ENCODE peak calls at places on chromosomes 11 and 22, in six cellular contexts. H, W, V, N, T and D are unnamed samples.
A peak's percentile ranks its signal among the peaks of the same experiment; 100 is the strongest.

GRCh38 chr11:80515097-80515496 is 1074.3 kb upstream of the TENM4 start:
- DNase-seq in T (no peak), V (no peak), N (no peak), W (no peak), H (no peak), D (no peak)

GRCh38 chr11:127205688-127206217 is 205.2 kb upstream of the KIRREL3 start:
- DNase-seq in V (no peak), N (no peak), T (no peak), W (no peak), H (no peak), D (no peak)

GRCh38 chr22:48566741-48567140 is 1260.9 kb downstream of the BRD1 start:
- DNase-seq in W (no peak), H (no peak), V (no peak), T (no peak), N (no peak), D (no peak)

GRCh38 chr11:8081591-8082021 is 595 bp downstream of the TUB start:
- DNase-seq in H (peak; percentile 47), T (no peak), V (no peak), W (no peak), N (peak; percentile 50), D (no peak)

GRCh38 chr22:33539902-33540751 is 380.1 kb downstream of the LARGE1 start:
- DNase-seq in T (no peak), N (peak; percentile 60), V (no peak), W (peak; percentile 80), H (no peak), D (peak; percentile 9)

GRCh38 chr11:119168471-119169271 is at the start of gene NLRX1:
- DNase-seq in T (peak; percentile 79), W (peak; percentile 93), V (peak; percentile 94), N (peak; percentile 80), H (peak; percentile 84), D (peak; percentile 65)

GRCh38 chr11:68584991-68585524 is 99.3 kb upstream of the GAL start:
- DNase-seq in H (no peak), V (no peak), T (no peak), W (no peak), N (no peak), D (no peak)

GRCh38 chr11:133821776-133822175 is 23.5 kb downstream of the SPATA19 start:
- DNase-seq in W (peak; percentile 64), N (no peak), V (peak; percentile 93), T (peak; percentile 87), H (peak; percentile 78), D (no peak)

GRCh38 chr11:76236092-76237026 is 30.1 kb upstream of the WNT11 start:
- DNase-seq in W (no peak), H (peak; percentile 78), V (peak; percentile 90), N (no peak), T (peak; percentile 81), D (peak; percentile 28)

GRCh38 chr11:95697614-95698408 is 91.8 kb downstream of the FAM76B start:
- DNase-seq in V (no peak), W (no peak), N (no peak), T (no peak), H (no peak), D (no peak)

GRCh38 chr22:25131198-25131887 is 68.3 kb upstream of the CRYBB3 start:
- DNase-seq in H (no peak), N (no peak), W (no peak), T (no peak), V (no peak), D (no peak)

GRCh38 chr11:15688351-15688792 is 573.6 kb downstream of the INSC start:
- DNase-seq in H (no peak), V (no peak), T (no peak), N (no peak), W (no peak), D (no peak)

GRCh38 chr11:61281581-61282250 is 13.4 kb downstream of the VWCE start:
- DNase-seq in V (peak; percentile 97), W (peak; percentile 58), H (no peak), N (peak; percentile 49), T (peak; percentile 79), D (no peak)

GRCh38 chr11:122509899-122510298 is 145.6 kb upstream of the UBASH3B start:
- DNase-seq in T (no peak), W (no peak), H (no peak), N (no peak), V (no peak), D (no peak)

GRCh38 chr11:77044886-77045285 is 10.7 kb downstream of the B3GNT6 start:
- DNase-seq in H (no peak), W (no peak), N (no peak), T (no peak), V (no peak), D (no peak)

GRCh38 chr22:42719656-42720262 is 911 bp downstream of the A4GALT start:
- DNase-seq in V (peak; percentile 77), T (no peak), W (no peak), N (peak; percentile 30), H (no peak), D (no peak)

GRCh38 chr11:96607890-96608558 is 218.2 kb downstream of the JRKL start:
- DNase-seq in N (no peak), V (peak; percentile 55), H (no peak), W (no peak), T (no peak), D (no peak)

GRCh38 chr11:1077417-1078119 is 2.9 kb downstream of the MUC2 start:
- DNase-seq in N (peak; percentile 11), V (no peak), H (peak; percentile 22), T (no peak), W (no peak), D (no peak)

GRCh38 chr22:44158766-44159165 is 22.0 kb upstream of the PARVG start:
- DNase-seq in N (no peak), H (no peak), V (no peak), W (no peak), T (no peak), D (no peak)

GRCh38 chr11:69343401-69344321 is 49.7 kb downstream of the MYEOV start:
- DNase-seq in W (peak; percentile 11), V (peak; percentile 30), T (no peak), H (no peak), N (no peak), D (no peak)

GRCh38 chr22:44383652-44384562 is 71.2 kb upstream of the SHISAL1 start:
- DNase-seq in H (no peak), T (no peak), N (no peak), W (no peak), V (peak; percentile 38), D (no peak)

GRCh38 chr22:20430641-20431519 is 6.7 kb downstream of the SCARF2 start:
- DNase-seq in H (peak; percentile 51), N (no peak), W (no peak), V (peak; percentile 87), T (peak; percentile 80), D (no peak)

GRCh38 chr11:122038543-122038942 is 77.5 kb downstream of the BLID start:
- DNase-seq in N (no peak), V (no peak), H (no peak), T (peak; percentile 34), W (no peak), D (no peak)

GRCh38 chr11:35787626-35788025 is 125.1 kb downstream of the TRIM44 start:
- DNase-seq in V (no peak), N (no peak), T (no peak), H (no peak), W (no peak), D (no peak)

GRCh38 chr11:44110231-44110679 is 14.8 kb downstream of the EXT2 start:
- DNase-seq in H (peak; percentile 52), W (peak; percentile 80), T (peak; percentile 70), V (peak; percentile 84), N (peak; percentile 37), D (no peak)

GRCh38 chr11:91585035-91585801 is 639.4 kb upstream of the FAT3 start:
- DNase-seq in H (no peak), T (no peak), V (no peak), W (no peak), N (no peak), D (no peak)

GRCh38 chr11:16925495-16926065 is 88.6 kb downstream of the PLEKHA7 start:
- DNase-seq in T (peak; percentile 88), V (peak; percentile 89), W (no peak), H (no peak), N (peak; percentile 18), D (no peak)

GRCh38 chr11:104967493-104968364 is 645 bp downstream of the CASP4 start:
- DNase-seq in N (no peak), W (no peak), H (no peak), T (no peak), V (no peak), D (no peak)

GRCh38 chr22:38518620-38519019 is 12.5 kb upstream of the DDX17 start:
- DNase-seq in W (no peak), N (no peak), T (no peak), H (no peak), V (no peak), D (no peak)

DNA sequence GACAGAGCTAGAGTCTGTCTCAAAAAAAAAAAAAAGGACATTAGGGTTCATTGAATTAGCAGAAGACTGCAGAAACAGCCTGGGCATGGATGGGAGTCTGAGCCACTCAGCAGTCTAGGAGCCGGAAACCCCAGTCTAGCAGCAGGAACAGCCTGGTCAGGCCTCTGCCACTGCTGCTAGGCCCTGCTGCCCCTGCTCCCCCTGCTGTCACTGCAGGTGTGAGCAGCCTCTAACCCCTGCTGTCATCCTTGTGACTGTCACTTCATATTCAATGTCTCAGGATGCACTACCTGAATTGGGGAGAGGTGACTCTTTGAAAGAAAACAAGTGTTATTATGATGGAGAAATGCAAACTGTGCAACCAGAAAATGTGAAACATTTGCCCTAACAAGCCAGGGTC is 7.0 kb upstream of the DDX17 start:
- DNase-seq in N (no peak), T (peak; percentile 41), H (no peak), V (peak; percentile 85), W (no peak), D (no peak)
- TF ChIP-seq CTCF in N (no peak), T (no peak), H (no peak), V (peak; percentile 75), W (no peak), D (no peak)

DNA sequence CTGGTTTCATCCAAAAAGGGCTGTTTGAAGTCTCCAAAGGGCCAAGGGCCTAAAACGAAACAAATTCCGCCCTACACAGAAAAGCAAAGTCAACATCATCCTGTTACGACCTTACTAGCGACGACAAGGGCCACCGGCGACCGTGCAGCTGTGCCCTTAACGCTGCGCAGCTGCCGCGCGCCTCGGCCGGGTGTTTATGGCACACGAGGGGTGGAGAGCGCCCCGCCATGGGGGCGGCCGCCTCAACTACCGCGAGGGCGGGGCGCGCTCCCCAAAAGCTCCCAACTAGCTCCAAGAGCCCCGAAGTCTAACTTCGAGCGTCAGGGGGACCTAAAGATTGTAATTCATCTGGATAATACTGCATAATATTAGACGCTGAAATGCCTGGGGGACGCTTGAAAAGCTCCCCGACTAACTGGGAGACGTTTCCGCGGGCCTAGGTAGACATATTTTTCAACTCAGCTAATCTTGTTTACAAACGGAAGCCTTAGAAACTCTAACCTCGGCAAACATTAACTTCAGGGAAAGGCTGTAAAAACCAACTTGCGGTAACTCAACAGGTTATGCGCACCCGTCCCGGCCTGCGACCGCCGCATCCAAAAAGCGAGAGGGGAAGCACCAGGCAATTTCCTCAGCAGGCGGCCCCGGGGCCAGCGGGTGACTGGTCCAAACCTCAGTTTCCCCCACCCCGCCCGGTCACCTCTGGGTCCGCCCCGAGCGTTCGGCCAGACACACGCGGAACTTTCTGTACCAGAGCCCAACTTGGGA is 688 bp downstream of the TMEM123 start:
- DNase-seq in H (peak; percentile 76), W (peak; percentile 76), T (peak; percentile 72), N (peak; percentile 56), V (peak; percentile 74), D (no peak)
- TF ChIP-seq CTCF in H (peak; percentile 22), W (no peak), T (peak; percentile 17), N (peak; percentile 37), V (peak; percentile 17), D (no peak)

GRCh38 chr11:64861227-64861970 is 16.9 kb upstream of the CDC42BPG start:
- DNase-seq in N (no peak), W (no peak), T (no peak), H (no peak), V (no peak), D (no peak)
- TF ChIP-seq CTCF in N (no peak), W (no peak), T (no peak), H (no peak), V (no peak), D (no peak)

GRCh38 chr22:50190182-50190951 is 4.7 kb downstream of the TRABD start:
- DNase-seq in V (peak; percentile 92), N (peak; percentile 63), H (no peak), W (peak; percentile 92), T (peak; percentile 43), D (no peak)
- TF ChIP-seq CTCF in V (peak; percentile 65), N (peak; percentile 15), H (no peak), W (peak; percentile 31), T (peak; percentile 32), D (peak; percentile 1)